ENCODE peak calls at places on chromosomes 4 and X, in nine cellular contexts. W is adipocyte; C is endothelial cell; U is stimulated activated CD8-positive, alpha-beta memory T cell treated with anti-CD3 and anti-CD28 coated beads, Interleukin-15, amount 100 ng/mL, for 24 hours; H is heart right ventricle; P is BJ; Q is ovary; I is ACHN; A is lower leg skin. T is an unnamed sample.

GRCh38 chr4:13542577-13543042 is 1.7 kb downstream of the NKX3-2 start:
- DNase-seq in Q (no peak), A (no peak), H (no peak), W (no peak), U (no peak), C (no peak), I (no peak), P (no peak), T (no peak)

GRCh38 chr4:101604976-101605375 is 185.6 kb upstream of the BANK1 start:
- DNase-seq in A (no peak), H (no peak), Q (no peak), P (no peak), U (no peak), C (no peak), I (peak; percentile 21), W (peak; percentile 34), T (no peak)

GRCh38 chr4:139950568-139950967 is 203.4 kb downstream of the MAML3 start:
- DNase-seq in Q (no peak), I (no peak), H (no peak), U (no peak), W (no peak), C (no peak), A (no peak), P (no peak), T (no peak)

GRCh38 chr4:122700178-122700725 is 32.3 kb upstream of the BBS12 start:
- DNase-seq in P (no peak), W (no peak), C (no peak), I (peak; percentile 58), Q (peak; percentile 88), U (no peak), H (peak; percentile 64), A (no peak), T (no peak)

GRCh38 chr4:177293208-177294018 is 16.3 kb upstream of the NEIL3 start:
- DNase-seq in I (no peak), U (no peak), A (no peak), Q (no peak), C (no peak), W (peak; percentile 57), P (no peak), H (no peak), T (no peak)

GRCh38 chr4:52873861-52874343 is 11.8 kb downstream of the RASL11B start:
- DNase-seq in C (no peak), A (no peak), U (no peak), W (no peak), Q (no peak), P (no peak), I (no peak), H (no peak), T (no peak)

GRCh38 chr4:147054241-147054902 is 108.7 kb upstream of the TTC29 start:
- DNase-seq in W (peak; percentile 82), A (no peak), Q (no peak), I (no peak), C (no peak), P (no peak), U (no peak), H (no peak), T (no peak)

GRCh38 chrX:73863268-73863667 is 300.3 kb downstream of the CHIC1 start:
- DNase-seq in I (no peak), U (no peak), Q (no peak), C (no peak), H (no peak), P (no peak), A (no peak), W (no peak), T (no peak)

GRCh38 chrX:46929439-46930018 is 17.3 kb downstream of the JADE3 start:
- DNase-seq in C (no peak), W (peak; percentile 48), H (no peak), I (peak; percentile 12), A (no peak), Q (no peak), U (no peak), P (no peak), T (no peak)

GRCh38 chrX:30570505-30570904 is 7.1 kb downstream of the TASL start:
- DNase-seq in W (peak; percentile 64), C (no peak), P (no peak), A (no peak), H (no peak), U (no peak), Q (no peak), I (peak; percentile 2), T (no peak)

GRCh38 chrX:154349979-154350378 is 24.5 kb downstream of the FLNA start:
- DNase-seq in H (no peak), A (no peak), Q (no peak), P (no peak), I (no peak), U (no peak), W (no peak), C (no peak), T (no peak)

GRCh38 chr4:83605744-83606172 is 69.8 kb downstream of the GPAT3 start:
- DNase-seq in W (peak; percentile 73), H (no peak), I (no peak), C (no peak), U (no peak), P (no peak), A (no peak), Q (no peak), T (no peak)

GRCh38 chrX:104166735-104167436 is 633 bp downstream of the FAM199X start:
- DNase-seq in C (no peak), U (no peak), Q (no peak), H (no peak), A (no peak), P (no peak), W (peak; percentile 20), I (no peak), T (no peak)

GRCh38 chr4:48877827-48878535 is 28.6 kb downstream of the OCIAD2 start:
- DNase-seq in W (no peak), A (no peak), U (no peak), C (no peak), P (no peak), I (no peak), H (no peak), Q (no peak), T (no peak)

GRCh38 chr4:158810487-158811215 is 41.8 kb downstream of the FNIP2 start:
- DNase-seq in I (peak; percentile 78), A (peak; percentile 78), Q (peak; percentile 62), U (no peak), W (peak; percentile 91), P (peak; percentile 97), C (no peak), H (no peak), T (no peak)

GRCh38 chrX:104668550-104668949 is 102.6 kb downstream of the IL1RAPL2 start:
- DNase-seq in H (no peak), I (peak; percentile 14), W (peak; percentile 55), A (no peak), P (no peak), Q (no peak), C (no peak), U (no peak), T (no peak)

GRCh38 chrX:154334496-154334895 is 38.9 kb downstream of the TKTL1 start:
- DNase-seq in A (no peak), Q (no peak), P (no peak), U (no peak), C (no peak), H (no peak), W (no peak), I (no peak), T (no peak)

GRCh38 chr4:150126880-150127236 is 48.6 kb downstream of the DCLK2 start:
- DNase-seq in U (no peak), C (no peak), P (no peak), Q (no peak), W (peak; percentile 60), I (no peak), A (no peak), H (no peak), T (no peak)

GRCh38 chr4:173522160-173522873 is 7.7 kb downstream of the HAND2 start:
- DNase-seq in C (no peak), W (peak; percentile 98), I (peak; percentile 63), H (peak; percentile 91), Q (peak; percentile 93), A (peak; percentile 58), P (peak; percentile 47), U (no peak), T (peak; percentile 46)

GRCh38 chr4:112284166-112284565 is 1.5 kb downstream of the TIFA start:
- DNase-seq in W (peak; percentile 62), P (no peak), A (no peak), I (peak; percentile 4), H (no peak), C (no peak), U (no peak), Q (no peak), T (no peak)

GRCh38 chr4:8228319-8229250 is 29.5 kb downstream of the SH3TC1 start:
- DNase-seq in W (peak; percentile 69), P (peak; percentile 39), A (peak; percentile 73), H (peak; percentile 61), C (no peak), U (peak; percentile 43), I (no peak), Q (peak; percentile 77), T (no peak)

GRCh38 chr4:167222098-167222497 is 12.2 kb downstream of the SPOCK3 start:
- DNase-seq in A (no peak), C (no peak), Q (no peak), P (no peak), U (no peak), H (no peak), W (no peak), I (no peak), T (no peak)

GRCh38 chr4:73315091-73315490 is 56.5 kb upstream of the ANKRD17 start:
- DNase-seq in C (no peak), P (peak; percentile 47), H (no peak), I (no peak), Q (no peak), W (peak; percentile 30), A (no peak), U (no peak), T (no peak)

GRCh38 chr4:168859888-168860694 is 150.0 kb downstream of the CBR4 start:
- DNase-seq in U (no peak), C (no peak), P (no peak), I (peak; percentile 58), H (no peak), W (no peak), Q (no peak), A (no peak), T (no peak)

GRCh38 chr4:69098470-69098869 is 2.2 kb downstream of the UGT2B7 start:
- DNase-seq in H (no peak), Q (no peak), C (no peak), W (no peak), I (no peak), U (no peak), A (no peak), P (no peak), T (no peak)

GRCh38 chr4:184331155-184331995 is 113.7 kb upstream of the ENPP6 start:
- DNase-seq in P (no peak), I (no peak), U (no peak), A (peak; percentile 76), Q (no peak), H (no peak), C (no peak), W (no peak), T (no peak)

GRCh38 chrX:108712886-108713285 is 23.5 kb downstream of the IRS4 start:
- DNase-seq in P (no peak), W (no peak), A (no peak), U (no peak), I (no peak), C (no peak), Q (no peak), H (no peak), T (no peak)

GRCh38 chrX:136497556-136498048 is at the start of gene HTATSF1:
- DNase-seq in P (no peak), I (no peak), C (peak; percentile 3), H (peak; percentile 9), W (no peak), Q (no peak), A (no peak), U (no peak), T (no peak)

GRCh38 chr4:169337510-169337909 is 66.8 kb upstream of the SH3RF1 start:
- DNase-seq in Q (no peak), I (no peak), C (no peak), A (no peak), P (peak; percentile 92), H (no peak), W (peak; percentile 77), U (no peak), T (no peak)

GRCh38 chr4:21948347-21949072 is at the start of gene KCNIP4:
- DNase-seq in A (no peak), P (no peak), W (peak; percentile 67), U (no peak), Q (peak; percentile 12), I (peak; percentile 32), C (peak; percentile 62), H (no peak), T (no peak)

GRCh38 chr4:55884093-55884850 is 30.8 kb downstream of the EXOC1 start:
- DNase-seq in A (no peak), I (no peak), Q (no peak), U (no peak), C (no peak), W (no peak), H (no peak), P (no peak), T (no peak)

T was measured in vagina.